ENCODE peak calls at places on chromosomes 3 and 15, in five cellular contexts. H, A, W, M and G are unnamed samples.

GRCh38 chr15:87896926-87897325 is 359.6 kb downstream of the NTRK3 start:
- DNase-seq in M (no peak), H (no peak), W (no peak), A (no peak), G (no peak)

GRCh38 chr3:189942948-189943347 is 177.7 kb downstream of the P3H2 start:
- DNase-seq in A (no peak), H (no peak), M (no peak), W (no peak), G (no peak)

GRCh38 chr15:45122719-45123118 is 7.0 kb downstream of the DUOXA1 start:
- DNase-seq in H (no peak), A (no peak), W (no peak), M (no peak), G (no peak)

GRCh38 chr3:195083659-195084058 is 187.3 kb downstream of the XXYLT1 start:
- DNase-seq in W (no peak), A (no peak), M (no peak), H (no peak), G (no peak)

GRCh38 chr15:78709263-78709882 is 68.4 kb upstream of the CHRNB4 start:
- DNase-seq in M (peak), A (peak), H (peak), W (peak), G (peak)

GRCh38 chr15:42011074-42011473 is 9.8 kb downstream of the PLA2G4E start:
- DNase-seq in H (no peak), M (no peak), W (no peak), A (no peak), G (no peak)

GRCh38 chr15:87672309-87672897 is 584.1 kb downstream of the NTRK3 start:
- DNase-seq in M (no peak), A (no peak), H (peak), W (peak), G (no peak)

GRCh38 chr3:123535580-123535979 is 49.3 kb downstream of the HACD2 start:
- DNase-seq in W (peak), A (no peak), M (no peak), H (peak), G (no peak)

GRCh38 chr15:72770673-72771328 is 12.8 kb downstream of the ADPGK start:
- DNase-seq in W (no peak), A (no peak), H (peak), M (no peak), G (no peak)

GRCh38 chr3:36429986-36430485 is 49.7 kb downstream of the STAC start:
- DNase-seq in H (no peak), A (no peak), M (no peak), W (no peak), G (no peak)